ENCODE peak calls at places on chromosomes 4 and X, in ten cellular contexts. X is activated naive CD8-positive, alpha-beta T cell treated with anti-CD3 and anti-CD28 coated beads, Interleukin-2, amount 50 U/mL, for 24 hours; U is glutamatergic neuron; M is cardiac muscle cell; F is Caki2; Y is RCC 7860; O is NCI-H1092 treated with DMSO at 0.1 percent for 48 hours; R is MG63; N is NCI-H345; V is ACHN. T is an unnamed sample.

GRCh38 chrX:69221239-69222102 is 56.2 kb upstream of the PJA1 start:
- DNase-seq in R (no peak), X (no peak), F (no peak), U (no peak), N (no peak), O (no peak), Y (no peak), V (no peak), M (no peak), T (no peak)

GRCh38 chrX:1390621-1391369 is 1.1 kb downstream of the SLC25A6 start:
- DNase-seq in F (no peak), M (no peak), Y (no peak), X (no peak), R (no peak), N (no peak), U (peak), V (no peak), O (no peak), T (no peak)

GRCh38 chr4:153963216-153963615 is 174.3 kb upstream of the SFRP2 start:
- DNase-seq in M (no peak), V (no peak), U (no peak), Y (peak), O (no peak), F (peak), R (no peak), X (no peak), N (no peak), T (no peak)

GRCh38 chrX:1524874-1525582 is 12.0 kb downstream of the P2RY8 start:
- DNase-seq in F (no peak), O (no peak), V (no peak), N (no peak), U (no peak), R (no peak), Y (no peak), M (no peak), X (no peak), T (no peak)

GRCh38 chr4:108399610-108400265 is 220.6 kb upstream of the RPL34 start:
- DNase-seq in V (no peak), R (no peak), F (no peak), O (no peak), X (no peak), N (no peak), U (no peak), M (no peak), Y (no peak), T (no peak)

GRCh38 chr4:154456240-154456639 is 35.4 kb downstream of the DCHS2 start:
- DNase-seq in O (no peak), X (no peak), M (no peak), R (no peak), Y (no peak), N (no peak), F (no peak), U (no peak), V (no peak), T (no peak)

GRCh38 chrX:47097018-47097417 is 18.8 kb downstream of the RGN start:
- DNase-seq in R (no peak), V (no peak), Y (no peak), U (peak), F (no peak), X (no peak), O (no peak), N (no peak), M (no peak), T (no peak)

GRCh38 chrX:28787206-28787605 is 200.0 kb downstream of the IL1RAPL1 start:
- DNase-seq in U (no peak), Y (peak), M (no peak), X (no peak), N (no peak), O (no peak), F (peak), R (peak), V (peak), T (no peak)

GRCh38 chr4:174674305-174674840 is 152.1 kb upstream of the HPGD start:
- DNase-seq in N (no peak), M (no peak), Y (no peak), U (no peak), V (no peak), R (no peak), X (no peak), O (no peak), F (no peak), T (no peak)

GRCh38 chr4:145956288-145956890 is 17.8 kb upstream of the ZNF827 start:
- DNase-seq in R (peak), Y (peak), F (peak), N (peak), M (peak), O (peak), U (peak), X (peak), V (peak), T (peak)

GRCh38 chr4:139419388-139419914 is 34.5 kb upstream of the RAB33B start:
- DNase-seq in V (no peak), R (no peak), X (no peak), N (no peak), U (no peak), O (no peak), M (no peak), Y (no peak), F (no peak), T (no peak)

GRCh38 chrX:44011505-44011904 is 38.3 kb upstream of the NDP start:
- DNase-seq in Y (no peak), R (no peak), M (no peak), N (no peak), U (no peak), F (no peak), V (no peak), O (no peak), X (no peak), T (no peak)

GRCh38 chr4:85968945-85969830 is 390.7 kb downstream of the MAPK10 start:
- DNase-seq in U (no peak), Y (peak), O (peak), N (peak), X (no peak), V (peak), M (peak), F (peak), R (no peak), T (peak)

GRCh38 chrX:110421499-110422455 is 63.1 kb downstream of the RTL9 start:
- DNase-seq in R (no peak), O (no peak), M (no peak), X (no peak), F (no peak), U (no peak), Y (no peak), N (peak), V (no peak), T (no peak)

GRCh38 chr4:130985371-130985770 is 1889.4 kb downstream of the C4orf33 start:
- DNase-seq in F (no peak), U (no peak), X (no peak), V (no peak), M (no peak), R (no peak), O (no peak), N (no peak), Y (no peak), T (no peak)

T was measured in NCI-H460.